ENCODE peak calls at places on chromosomes 6 and 20, in five cellular contexts. T is H1, R is IMR-90, O is neuronal stem cell, F is H9. L is an unnamed sample.

GRCh38 chr6:156425374-156425773 is 351.8 kb upstream of the ARID1B start:
- DNase-seq in T (no peak), R (peak), O (no peak), F (no peak), L (peak)

GRCh38 chr20:58890454-58891075 is 38.0 kb downstream of the GNAS start:
- DNase-seq in T (peak), R (peak), O (no peak), F (no peak), L (peak)

GRCh38 chr20:32605167-32605656 is 20.1 kb upstream of the NOL4L start:
- DNase-seq in T (no peak), R (peak), O (no peak), F (no peak), L (peak)

GRCh38 chr20:33172781-33173180 is 4.8 kb downstream of the BPIFA2 start:
- DNase-seq in T (no peak), R (no peak), O (no peak), F (no peak), L (no peak)

GRCh38 chr6:47484616-47485015 is 7.0 kb downstream of the CD2AP start:
- DNase-seq in T (no peak), R (peak), O (no peak), F (no peak), L (peak)

GRCh38 chr6:53813096-53813495 is 18.3 kb downstream of the LRRC1 start:
- DNase-seq in T (no peak), R (no peak), O (no peak), F (no peak), L (no peak)

GRCh38 chr6:34196116-34196832 is 40.4 kb upstream of the HMGA1 start:
- DNase-seq in T (peak), R (peak), O (peak), F (peak), L (peak)

GRCh38 chr6:125728739-125729138 is 20.7 kb upstream of the HEY2 start:
- DNase-seq in T (no peak), R (no peak), O (no peak), F (no peak), L (peak)

GRCh38 chr6:133326584-133326983 is 85.4 kb downstream of the EYA4 start:
- DNase-seq in T (no peak), R (no peak), O (no peak), F (no peak), L (no peak)

GRCh38 chr6:84771732-84772131 is 7.3 kb upstream of the TBX18 start:
- DNase-seq in T (no peak), R (no peak), O (peak), F (peak), L (peak)

GRCh38 chr6:158648682-158649131 is 1.1 kb upstream of the SYTL3 start:
- DNase-seq in T (no peak), R (peak), O (no peak), F (no peak), L (peak)

GRCh38 chr20:37305079-37305478 is 15.6 kb downstream of the MANBAL start:
- DNase-seq in T (no peak), R (no peak), O (no peak), F (no peak), L (no peak)

GRCh38 chr6:109793793-109794192 is 102.7 kb downstream of the FIG4 start:
- DNase-seq in T (no peak), R (peak), O (no peak), F (no peak), L (peak)

GRCh38 chr6:151389640-151390275 is 1.6 kb downstream of the ZBTB2 start:
- DNase-seq in T (no peak), R (peak), O (no peak), F (peak), L (peak)

GRCh38 chr6:127176175-127176574 is 57.7 kb downstream of the RSPO3 start:
- DNase-seq in T (no peak), R (no peak), O (no peak), F (no peak), L (peak)

GRCh38 chr20:40978761-40979160 is 49.9 kb upstream of the TOP1 start:
- DNase-seq in T (peak), R (no peak), O (no peak), F (no peak), L (no peak)

GRCh38 chr6:110949679-110950285 is 8.7 kb upstream of the GTF3C6 start:
- DNase-seq in T (no peak), R (peak), O (no peak), F (no peak), L (peak)

GRCh38 chr6:11042750-11043551 is 1.2 kb downstream of the ELOVL2 start:
- DNase-seq in T (no peak), R (peak), O (peak), F (no peak), L (peak)

GRCh38 chr6:3568396-3569082 is 111.7 kb upstream of the SLC22A23 start:
- DNase-seq in T (no peak), R (peak), O (no peak), F (no peak), L (no peak)

GRCh38 chr6:126188271-126188909 is 151.5 kb upstream of the CENPW start:
- DNase-seq in T (no peak), R (peak), O (no peak), F (no peak), L (peak)

GRCh38 chr6:90222724-90223198 is 73.9 kb downstream of the BACH2 start:
- DNase-seq in T (no peak), R (peak), O (no peak), F (no peak), L (peak)

GRCh38 chr20:50995506-50995905 is 27.4 kb downstream of the KCNG1 start:
- DNase-seq in T (no peak), R (peak), O (no peak), F (no peak), L (peak)

GRCh38 chr20:32224463-32224862 is 16.8 kb downstream of the POFUT1 start:
- DNase-seq in T (no peak), R (no peak), O (no peak), F (no peak), L (no peak)

GRCh38 chr6:38493929-38494547 is 145.7 kb downstream of the BTBD9 start:
- DNase-seq in T (peak), R (peak), O (peak), F (peak), L (peak)

GRCh38 chr20:50387218-50387995 is 122.8 kb upstream of the PTPN1 start:
- DNase-seq in T (no peak), R (no peak), O (no peak), F (no peak), L (no peak)

GRCh38 chr6:109527989-109528388 is 45.0 kb upstream of the ZBTB24 start:
- DNase-seq in T (no peak), R (peak), O (no peak), F (no peak), L (peak)

GRCh38 chr20:50188879-50189680 is 1.6 kb upstream of the CEBPB start:
- DNase-seq in T (no peak), R (no peak), O (no peak), F (no peak), L (no peak)

GRCh38 chr20:10832146-10832545 is 158.3 kb upstream of the JAG1 start:
- DNase-seq in T (no peak), R (peak), O (no peak), F (no peak), L (no peak)

GRCh38 chr6:167985911-167986595 is 11.4 kb upstream of the KIF25 start:
- DNase-seq in T (peak), R (no peak), O (no peak), F (no peak), L (no peak)

GRCh38 chr6:110137924-110138887 is 41.3 kb downstream of the WASF1 start:
- DNase-seq in T (no peak), R (no peak), O (no peak), F (no peak), L (no peak)

GRCh38 chr20:44166008-44166407 is 21.0 kb downstream of the JPH2 start:
- DNase-seq in T (no peak), R (peak), O (no peak), F (no peak), L (peak)

GRCh38 chr6:137033828-137034227 is 10.9 kb downstream of the IL20RA start:
- DNase-seq in T (no peak), R (no peak), O (no peak), F (no peak), L (peak)

GRCh38 chr20:38728911-38729642 is 4.8 kb downstream of the SLC32A1 start:
- DNase-seq in T (peak), R (no peak), O (no peak), F (peak), L (no peak)

GRCh38 chr6:38153511-38153910 is 334.0 kb downstream of the ZFAND3 start:
- DNase-seq in T (no peak), R (no peak), O (no peak), F (no peak), L (no peak)

GRCh38 chr6:16626650-16627049 is 134.6 kb downstream of the ATXN1 start:
- DNase-seq in T (no peak), R (no peak), O (no peak), F (no peak), L (no peak)

GRCh38 chr20:51156041-51156795 is 133.3 kb upstream of the KCNG1 start:
- DNase-seq in T (peak), R (peak), O (no peak), F (no peak), L (peak)

GRCh38 chr6:3753228-3753795 is 1.8 kb upstream of the PXDC1 start:
- DNase-seq in T (no peak), R (no peak), O (no peak), F (no peak), L (peak)

GRCh38 chr20:3710703-3711417 is 1.5 kb downstream of the SIGLEC1 start:
- DNase-seq in T (peak), R (peak), O (peak), F (peak), L (peak)

GRCh38 chr6:78867370-78868040 is at the start of gene IRAK1BP1:
- DNase-seq in T (peak), R (peak), O (peak), F (peak), L (peak)

GRCh38 chr20:10090588-10091166 is 55.9 kb downstream of the ANKEF1 start:
- DNase-seq in T (no peak), R (peak), O (peak), F (peak), L (peak)

GRCh38 chr6:21587925-21588811 is 5.4 kb upstream of the SOX4 start:
- DNase-seq in T (peak), R (peak), O (peak), F (peak), L (peak)
- H2BK5ac ChIP-seq in T (peak), R (peak), O (peak), F (no peak), L (peak)

GRCh38 chr6:36029464-36029863 is 1.9 kb downstream of the MAPK14 start:
- DNase-seq in T (no peak), R (peak), O (no peak), F (no peak), L (peak)
- H3K9ac ChIP-seq in T (no peak), R (peak), O (no peak), F (no peak), L (peak)

DNA sequence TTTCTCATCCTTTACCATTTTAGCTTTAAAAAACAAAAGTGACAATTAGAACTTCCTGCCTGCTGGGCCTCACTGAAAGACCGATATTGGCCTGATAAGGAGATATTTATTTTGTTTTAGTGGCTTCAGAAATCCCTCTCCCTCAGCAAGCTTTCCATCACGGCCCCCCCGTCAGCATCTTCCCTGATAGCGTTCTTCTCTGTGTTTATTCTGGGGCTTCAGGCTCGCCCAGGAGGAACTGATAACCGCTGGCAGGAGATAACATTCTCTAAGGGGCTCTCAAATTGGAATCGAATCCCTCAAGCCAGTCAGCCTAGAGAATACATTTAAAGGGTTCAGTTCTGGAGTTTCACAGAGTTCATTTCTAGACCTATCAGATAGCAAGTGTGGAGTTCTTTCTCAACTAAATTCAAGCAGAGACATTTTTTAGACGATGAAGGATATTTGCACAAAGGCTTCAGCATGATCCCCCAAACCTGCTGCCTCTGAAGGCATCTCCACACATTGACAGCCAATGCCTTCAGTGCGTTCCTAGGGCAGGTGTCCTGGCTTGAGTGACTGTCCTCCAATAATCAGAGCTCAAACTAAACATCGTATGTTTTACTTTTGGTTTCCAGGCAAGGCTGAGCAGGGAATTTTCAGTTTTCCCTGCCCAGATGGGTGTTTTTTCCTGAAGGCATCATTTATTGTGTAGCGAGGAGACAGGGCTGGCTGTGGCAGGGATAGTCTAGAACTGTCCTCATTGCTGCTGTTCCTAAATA is 17.0 kb downstream of the PRDM1 start:
- DNase-seq in T (no peak), R (no peak), O (no peak), F (no peak), L (peak)
- H2BK5ac ChIP-seq in T (no peak), R (no peak), O (no peak), F (no peak), L (no peak)

GRCh38 chr6:42226251-42227143 is 8.8 kb upstream of the MRPS10 start:
- DNase-seq in T (no peak), R (peak), O (no peak), F (no peak), L (peak)
- H3K9ac ChIP-seq in T (no peak), R (peak), O (no peak), F (no peak), L (peak)